ENCODE peak calls at places on chromosomes 11 and 22, in ten cellular contexts. One of them, this sample, is unnamed.

GRCh38 chr11:117986981-117987495 is 844 bp downstream of the IL10RA start:
- DNase-seq in kidney: no peak
- DNase-seq in GM23338: no peak
- DNase-seq in heart right ventricle: no peak
- DNase-seq in nephron progenitor cell: no peak
- DNase-seq in cardiac muscle cell: no peak
- DNase-seq in GM06990: peak
- DNase-seq in tibial nerve: no peak
- DNase-seq in psoas muscle: no peak
- DNase-seq in PC-3: peak
- DNase-seq in this sample: peak

GRCh38 chr22:25839755-25840154 is 97.8 kb downstream of the MYO18B start:
- DNase-seq in kidney: no peak
- DNase-seq in GM23338: no peak
- DNase-seq in heart right ventricle: no peak
- DNase-seq in nephron progenitor cell: no peak
- DNase-seq in cardiac muscle cell: no peak
- DNase-seq in GM06990: no peak
- DNase-seq in tibial nerve: no peak
- DNase-seq in psoas muscle: no peak
- DNase-seq in PC-3: no peak
- DNase-seq in this sample: no peak

GRCh38 chr22:43337385-43337784 is 5.8 kb downstream of the SCUBE1 start:
- DNase-seq in kidney: no peak
- DNase-seq in GM23338: no peak
- DNase-seq in heart right ventricle: no peak
- DNase-seq in nephron progenitor cell: no peak
- DNase-seq in cardiac muscle cell: no peak
- DNase-seq in GM06990: no peak
- DNase-seq in tibial nerve: no peak
- DNase-seq in psoas muscle: no peak
- DNase-seq in PC-3: no peak
- DNase-seq in this sample: no peak

GRCh38 chr11:3959918-3960295 is 104.4 kb downstream of the STIM1 start:
- DNase-seq in kidney: no peak
- DNase-seq in GM23338: no peak
- DNase-seq in heart right ventricle: no peak
- DNase-seq in nephron progenitor cell: no peak
- DNase-seq in cardiac muscle cell: no peak
- DNase-seq in GM06990: no peak
- DNase-seq in tibial nerve: no peak
- DNase-seq in psoas muscle: no peak
- DNase-seq in PC-3: no peak
- DNase-seq in this sample: no peak

GRCh38 chr22:27754247-27754887 is 47.2 kb downstream of the MN1 start:
- DNase-seq in kidney: no peak
- DNase-seq in GM23338: no peak
- DNase-seq in heart right ventricle: no peak
- DNase-seq in nephron progenitor cell: no peak
- DNase-seq in cardiac muscle cell: no peak
- DNase-seq in GM06990: no peak
- DNase-seq in tibial nerve: no peak
- DNase-seq in psoas muscle: no peak
- DNase-seq in PC-3: no peak
- DNase-seq in this sample: no peak

GRCh38 chr22:35514366-35514765 is 26.3 kb upstream of the RASD2 start:
- DNase-seq in kidney: no peak
- DNase-seq in GM23338: no peak
- DNase-seq in heart right ventricle: no peak
- DNase-seq in nephron progenitor cell: no peak
- DNase-seq in cardiac muscle cell: no peak
- DNase-seq in GM06990: no peak
- DNase-seq in tibial nerve: no peak
- DNase-seq in psoas muscle: no peak
- DNase-seq in PC-3: no peak
- DNase-seq in this sample: no peak

GRCh38 chr22:46661221-46661851 is 41.1 kb downstream of the GRAMD4 start:
- DNase-seq in kidney: peak
- DNase-seq in GM23338: no peak
- DNase-seq in heart right ventricle: no peak
- DNase-seq in nephron progenitor cell: no peak
- DNase-seq in cardiac muscle cell: peak
- DNase-seq in GM06990: no peak
- DNase-seq in tibial nerve: no peak
- DNase-seq in psoas muscle: no peak
- DNase-seq in PC-3: peak
- DNase-seq in this sample: no peak

GRCh38 chr22:37806409-37807338 is 1.1 kb upstream of the GCAT start:
- DNase-seq in kidney: no peak
- DNase-seq in GM23338: peak
- DNase-seq in heart right ventricle: no peak
- DNase-seq in nephron progenitor cell: peak
- DNase-seq in cardiac muscle cell: peak
- DNase-seq in GM06990: no peak
- DNase-seq in tibial nerve: no peak
- DNase-seq in psoas muscle: no peak
- DNase-seq in PC-3: peak
- DNase-seq in this sample: no peak

GRCh38 chr22:46139895-46140350 is 10.4 kb upstream of the PPARA start:
- DNase-seq in kidney: peak
- DNase-seq in GM23338: no peak
- DNase-seq in heart right ventricle: no peak
- DNase-seq in nephron progenitor cell: no peak
- DNase-seq in cardiac muscle cell: no peak
- DNase-seq in GM06990: no peak
- DNase-seq in tibial nerve: no peak
- DNase-seq in psoas muscle: no peak
- DNase-seq in PC-3: no peak
- DNase-seq in this sample: no peak

GRCh38 chr22:44398791-44399190 is 86.0 kb upstream of the SHISAL1 start:
- DNase-seq in kidney: peak
- DNase-seq in GM23338: no peak
- DNase-seq in heart right ventricle: no peak
- DNase-seq in nephron progenitor cell: no peak
- DNase-seq in cardiac muscle cell: no peak
- DNase-seq in GM06990: no peak
- DNase-seq in tibial nerve: peak
- DNase-seq in psoas muscle: peak
- DNase-seq in PC-3: no peak
- DNase-seq in this sample: no peak

DNA sequence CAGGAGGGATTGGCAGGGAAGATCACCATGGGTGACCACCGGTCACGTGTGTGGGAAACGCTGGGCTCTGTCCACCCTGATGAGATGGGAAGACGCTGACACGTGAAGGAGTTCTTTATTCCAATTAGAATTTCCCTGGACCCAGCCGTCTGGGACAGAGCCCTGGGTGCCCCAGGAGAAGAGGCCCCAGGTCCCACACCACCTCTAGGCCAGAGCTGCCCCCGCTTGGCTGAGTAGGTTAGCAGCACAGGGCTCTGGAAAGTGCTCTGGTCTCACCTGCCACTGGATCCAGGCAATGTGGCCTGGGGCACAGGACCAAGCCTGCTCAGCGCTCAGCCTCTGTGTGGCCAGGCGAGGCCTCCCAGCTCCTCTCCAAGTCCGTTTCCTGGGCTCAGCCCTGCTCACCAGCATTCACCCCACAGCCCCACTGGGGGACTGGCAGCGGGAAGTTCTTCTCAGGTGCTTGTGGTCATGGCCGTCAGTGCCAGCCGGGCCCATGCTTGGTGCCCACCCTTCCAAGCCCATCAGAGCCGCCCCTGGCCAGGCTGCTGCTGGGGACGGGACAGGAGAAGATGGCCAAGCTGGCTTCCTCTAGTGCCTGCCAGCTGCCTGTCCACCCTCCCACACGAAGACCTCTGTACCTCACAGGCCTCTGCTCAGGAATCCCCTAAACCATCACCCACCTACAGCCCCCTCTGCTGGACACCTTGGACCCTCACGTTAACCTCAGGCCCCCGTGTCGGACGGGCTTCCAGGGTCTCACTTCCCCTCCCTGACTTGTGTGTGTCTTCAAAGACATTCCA is 62.5 kb upstream of the FGF3 start:
- DNase-seq in kidney: peak
- DNase-seq in GM23338: peak
- DNase-seq in heart right ventricle: no peak
- DNase-seq in nephron progenitor cell: peak
- DNase-seq in cardiac muscle cell: peak
- DNase-seq in GM06990: no peak
- DNase-seq in tibial nerve: no peak
- DNase-seq in psoas muscle: no peak
- DNase-seq in PC-3: no peak
- DNase-seq in this sample: no peak
- TF ChIP-seq CTCF in kidney: no peak
- TF ChIP-seq CTCF in GM23338: peak
- TF ChIP-seq CTCF in heart right ventricle: no peak
- TF ChIP-seq CTCF in nephron progenitor cell: peak
- TF ChIP-seq CTCF in cardiac muscle cell: peak
- TF ChIP-seq CTCF in GM06990: peak
- TF ChIP-seq CTCF in tibial nerve: no peak
- TF ChIP-seq CTCF in psoas muscle: no peak
- TF ChIP-seq CTCF in PC-3: peak
- TF ChIP-seq CTCF in this sample: no peak

GRCh38 chr11:122933434-122933833 is 48.2 kb downstream of the BSX start:
- DNase-seq in kidney: no peak
- DNase-seq in GM23338: no peak
- DNase-seq in heart right ventricle: no peak
- DNase-seq in nephron progenitor cell: no peak
- DNase-seq in cardiac muscle cell: no peak
- DNase-seq in GM06990: no peak
- DNase-seq in tibial nerve: no peak
- DNase-seq in psoas muscle: no peak
- DNase-seq in PC-3: no peak
- DNase-seq in this sample: no peak

GRCh38 chr11:122938557-122938956 is 43.1 kb downstream of the BSX start:
- DNase-seq in kidney: no peak
- DNase-seq in GM23338: no peak
- DNase-seq in heart right ventricle: no peak
- DNase-seq in nephron progenitor cell: no peak
- DNase-seq in cardiac muscle cell: no peak
- DNase-seq in GM06990: no peak
- DNase-seq in tibial nerve: no peak
- DNase-seq in psoas muscle: no peak
- DNase-seq in PC-3: no peak
- DNase-seq in this sample: no peak

DNA sequence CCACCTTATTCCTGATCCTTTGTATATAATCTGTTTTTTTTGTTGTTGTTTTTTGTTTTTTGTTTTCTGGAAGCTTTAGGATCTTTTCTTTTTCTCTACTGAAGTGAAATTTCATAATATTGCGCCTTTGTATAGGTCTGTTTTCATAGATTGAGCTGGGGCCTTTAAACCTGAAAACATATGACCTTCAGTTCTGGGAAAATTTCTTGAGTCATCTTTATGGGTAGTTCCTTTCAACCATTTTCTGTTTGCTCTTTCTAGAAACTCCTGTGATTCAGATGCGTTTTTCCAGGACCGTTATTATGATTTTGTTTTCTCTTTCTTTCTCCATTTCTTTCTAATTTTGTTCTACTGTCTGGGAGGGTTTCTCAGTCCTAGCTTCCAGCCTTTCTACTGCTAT is 43.7 kb downstream of the BSX start:
- DNase-seq in kidney: no peak
- DNase-seq in GM23338: no peak
- DNase-seq in heart right ventricle: no peak
- DNase-seq in nephron progenitor cell: no peak
- DNase-seq in cardiac muscle cell: no peak
- DNase-seq in GM06990: no peak
- DNase-seq in tibial nerve: no peak
- DNase-seq in psoas muscle: no peak
- DNase-seq in PC-3: no peak
- DNase-seq in this sample: no peak
- TF ChIP-seq CTCF in kidney: no peak
- TF ChIP-seq CTCF in GM23338: no peak
- TF ChIP-seq CTCF in heart right ventricle: no peak
- TF ChIP-seq CTCF in nephron progenitor cell: no peak
- TF ChIP-seq CTCF in cardiac muscle cell: no peak
- TF ChIP-seq CTCF in GM06990: no peak
- TF ChIP-seq CTCF in tibial nerve: no peak
- TF ChIP-seq CTCF in psoas muscle: no peak
- TF ChIP-seq CTCF in PC-3: no peak
- TF ChIP-seq CTCF in this sample: no peak

GRCh38 chr11:124473476-124473875 is 28.0 kb upstream of the OR8B8 start:
- DNase-seq in kidney: no peak
- DNase-seq in GM23338: no peak
- DNase-seq in heart right ventricle: no peak
- DNase-seq in nephron progenitor cell: no peak
- DNase-seq in cardiac muscle cell: no peak
- DNase-seq in GM06990: no peak
- DNase-seq in tibial nerve: no peak
- DNase-seq in psoas muscle: no peak
- DNase-seq in PC-3: no peak
- DNase-seq in this sample: no peak

GRCh38 chr11:124474779-124475178 is 29.3 kb upstream of the OR8B8 start:
- DNase-seq in kidney: no peak
- DNase-seq in GM23338: no peak
- DNase-seq in heart right ventricle: no peak
- DNase-seq in nephron progenitor cell: no peak
- DNase-seq in cardiac muscle cell: no peak
- DNase-seq in GM06990: no peak
- DNase-seq in tibial nerve: no peak
- DNase-seq in psoas muscle: no peak
- DNase-seq in PC-3: no peak
- DNase-seq in this sample: no peak

GRCh38 chr11:124467376-124468061 is 22.0 kb upstream of the OR8B8 start:
- DNase-seq in kidney: no peak
- DNase-seq in GM23338: no peak
- DNase-seq in heart right ventricle: no peak
- DNase-seq in nephron progenitor cell: peak
- DNase-seq in cardiac muscle cell: no peak
- DNase-seq in GM06990: no peak
- DNase-seq in tibial nerve: no peak
- DNase-seq in psoas muscle: no peak
- DNase-seq in PC-3: no peak
- DNase-seq in this sample: no peak

GRCh38 chr11:124474079-124474478 is 28.6 kb upstream of the OR8B8 start:
- DNase-seq in kidney: no peak
- DNase-seq in GM23338: no peak
- DNase-seq in heart right ventricle: no peak
- DNase-seq in nephron progenitor cell: no peak
- DNase-seq in cardiac muscle cell: no peak
- DNase-seq in GM06990: no peak
- DNase-seq in tibial nerve: no peak
- DNase-seq in psoas muscle: no peak
- DNase-seq in PC-3: no peak
- DNase-seq in this sample: no peak

GRCh38 chr11:124470516-124471231 is 25.2 kb upstream of the OR8B8 start:
- DNase-seq in kidney: no peak
- DNase-seq in GM23338: no peak
- DNase-seq in heart right ventricle: peak
- DNase-seq in nephron progenitor cell: no peak
- DNase-seq in cardiac muscle cell: no peak
- DNase-seq in GM06990: no peak
- DNase-seq in tibial nerve: no peak
- DNase-seq in psoas muscle: no peak
- DNase-seq in PC-3: no peak
- DNase-seq in this sample: no peak
- TF ChIP-seq CTCF in kidney: no peak
- TF ChIP-seq CTCF in GM23338: no peak
- TF ChIP-seq CTCF in heart right ventricle: no peak
- TF ChIP-seq CTCF in nephron progenitor cell: no peak
- TF ChIP-seq CTCF in cardiac muscle cell: peak
- TF ChIP-seq CTCF in GM06990: no peak
- TF ChIP-seq CTCF in tibial nerve: no peak
- TF ChIP-seq CTCF in psoas muscle: no peak
- TF ChIP-seq CTCF in PC-3: no peak
- TF ChIP-seq CTCF in this sample: no peak

GRCh38 chr11:36711104-36711825 is 113.2 kb upstream of the RAG2 start:
- DNase-seq in kidney: no peak
- DNase-seq in GM23338: peak
- DNase-seq in heart right ventricle: no peak
- DNase-seq in nephron progenitor cell: no peak
- DNase-seq in cardiac muscle cell: no peak
- DNase-seq in GM06990: no peak
- DNase-seq in tibial nerve: no peak
- DNase-seq in psoas muscle: no peak
- DNase-seq in PC-3: peak
- DNase-seq in this sample: no peak
- TF ChIP-seq CTCF in kidney: no peak
- TF ChIP-seq CTCF in GM23338: peak
- TF ChIP-seq CTCF in heart right ventricle: no peak
- TF ChIP-seq CTCF in nephron progenitor cell: no peak
- TF ChIP-seq CTCF in cardiac muscle cell: no peak
- TF ChIP-seq CTCF in GM06990: peak
- TF ChIP-seq CTCF in tibial nerve: no peak
- TF ChIP-seq CTCF in psoas muscle: no peak
- TF ChIP-seq CTCF in PC-3: peak
- TF ChIP-seq CTCF in this sample: no peak